ENCODE peak calls at places on chromosomes 12 and 14, in five cellular contexts. F, N, Q, I and R are unnamed samples.

GRCh38 chr12:79121486-79121885 is 256.9 kb downstream of the SYT1 start:
- DNase-seq in Q (no peak), F (no peak), N (no peak), I (no peak), R (no peak)

GRCh38 chr12:130925616-130926015 is 28.1 kb upstream of the ADGRD1 start:
- DNase-seq in Q (no peak), I (peak), N (no peak), F (no peak), R (no peak)

GRCh38 chr14:51996148-51996746 is 6.9 kb downstream of the RTRAF start:
- DNase-seq in N (no peak), Q (no peak), F (no peak), I (no peak), R (no peak)

GRCh38 chr14:64060648-64061096 is 207.9 kb downstream of the SYNE2 start:
- DNase-seq in N (no peak), F (no peak), I (no peak), Q (no peak), R (no peak)

GRCh38 chr12:66203820-66204219 is 14.8 kb downstream of the IRAK3 start:
- DNase-seq in I (no peak), F (no peak), Q (no peak), N (no peak), R (no peak)

GRCh38 chr12:50110127-50110761 is 1.8 kb upstream of the COX14 start:
- DNase-seq in Q (peak), I (no peak), N (no peak), F (no peak), R (no peak)

GRCh38 chr12:117060236-117060926 is 38.8 kb downstream of the TESC start:
- DNase-seq in Q (no peak), F (no peak), N (no peak), I (peak), R (peak)

GRCh38 chr12:109927622-109928021 is 27.5 kb downstream of the TCHP start:
- DNase-seq in I (no peak), F (peak), N (peak), Q (peak), R (no peak)

GRCh38 chr14:93894992-93895391 is 32.2 kb upstream of the FAM181A start:
- DNase-seq in N (no peak), F (no peak), Q (no peak), I (no peak), R (no peak)

GRCh38 chr12:14111230-14111865 is 129.9 kb upstream of the GRIN2B start:
- DNase-seq in N (no peak), Q (peak), F (no peak), I (no peak), R (peak)

GRCh38 chr14:75283884-75284563 is 5.4 kb downstream of the FOS start:
- DNase-seq in Q (no peak), N (no peak), F (no peak), I (no peak), R (no peak)

GRCh38 chr12:24596768-24597388 is 352.0 kb downstream of the BCAT1 start:
- DNase-seq in N (peak), F (no peak), I (no peak), Q (peak), R (no peak)

GRCh38 chr12:114974333-114974732 is 290.4 kb upstream of the TBX3 start:
- DNase-seq in I (no peak), N (no peak), Q (no peak), F (no peak), R (no peak)